ENCODE peak calls at places on chromosome 7, in six cellular contexts. U, A, F, N, D and R are unnamed samples.
A peak's percentile ranks its signal among the peaks of the same experiment; 100 is the strongest.

GRCh38 chr7:125147047-125147446 is 217.4 kb upstream of the POT1 start:
- DNase-seq in F (no peak), U (no peak), N (no peak), A (no peak), D (no peak), R (no peak)

GRCh38 chr7:148962823-148963582 is 65.3 kb downstream of the PDIA4 start:
- DNase-seq in F (peak; percentile 35), U (peak; percentile 80), A (peak; percentile 70), D (peak; percentile 43), N (peak; percentile 74), R (peak; percentile 51)

GRCh38 chr7:122803323-122803722 is 82.9 kb downstream of the CADPS2 start:
- DNase-seq in A (peak; percentile 61), N (no peak), U (peak; percentile 35), F (no peak), D (no peak), R (no peak)

GRCh38 chr7:147523056-147523455 is 1067.5 kb upstream of the C7orf33 start:
- DNase-seq in D (no peak), F (no peak), N (peak; percentile 29), A (no peak), U (no peak), R (no peak)

GRCh38 chr7:151795168-151795754 is 81.7 kb downstream of the PRKAG2 start:
- DNase-seq in U (no peak), F (peak; percentile 80), A (peak; percentile 18), N (peak; percentile 52), D (peak; percentile 28), R (no peak)

GRCh38 chr7:47588704-47589225 is 6.9 kb upstream of the TNS3 start:
- DNase-seq in D (no peak), F (no peak), A (no peak), N (no peak), U (no peak), R (no peak)

GRCh38 chr7:135718794-135719436 is 9.1 kb downstream of the SLC13A4 start:
- DNase-seq in N (no peak), F (no peak), A (no peak), U (peak; percentile 35), D (no peak), R (no peak)

GRCh38 chr7:104943502-104944343 is 70.3 kb upstream of the KMT2E start:
- DNase-seq in F (peak; percentile 40), D (peak; percentile 61), A (peak; percentile 52), U (no peak), N (peak; percentile 30), R (peak; percentile 56)

GRCh38 chr7:127440206-127440605 is 47.7 kb upstream of the ZNF800 start:
- DNase-seq in D (no peak), A (no peak), F (no peak), U (no peak), N (no peak), R (no peak)

GRCh38 chr7:21140622-21141021 is 287.3 kb upstream of the SP4 start:
- DNase-seq in A (no peak), N (no peak), U (no peak), D (no peak), F (no peak), R (no peak)

GRCh38 chr7:3095046-3095445 is 51.4 kb upstream of the CARD11 start:
- DNase-seq in F (peak; percentile 15), A (no peak), N (no peak), D (peak; percentile 19), U (no peak), R (no peak)

GRCh38 chr7:144885453-144885852 is 49.6 kb upstream of the TPK1 start:
- DNase-seq in D (no peak), F (no peak), A (no peak), N (no peak), U (no peak), R (no peak)

GRCh38 chr7:135939268-135939667 is 37.9 kb downstream of the MTPN start:
- DNase-seq in A (no peak), F (no peak), U (no peak), D (no peak), N (no peak), R (no peak)

GRCh38 chr7:103540986-103541385 is 95.0 kb upstream of the SLC26A5 start:
- DNase-seq in D (no peak), N (peak; percentile 36), U (no peak), A (no peak), F (no peak), R (no peak)

GRCh38 chr7:128203047-128203491 is 38.0 kb upstream of the LEP start:
- DNase-seq in D (no peak), U (no peak), F (no peak), A (no peak), N (peak; percentile 66), R (no peak)

GRCh38 chr7:34425631-34426384 is 232.2 kb upstream of the NPSR1 start:
- DNase-seq in A (no peak), F (no peak), U (no peak), N (no peak), D (no peak), R (no peak)

GRCh38 chr7:360454-361100 is 70.6 kb downstream of the FOXL3 start:
- DNase-seq in A (no peak), F (no peak), N (no peak), U (no peak), D (no peak), R (no peak)

GRCh38 chr7:93115796-93116195 is 2.0 kb downstream of the SAMD9 start:
- DNase-seq in U (no peak), F (no peak), N (peak; percentile 81), D (no peak), A (peak; percentile 69), R (no peak)

GRCh38 chr7:3005257-3005656 is 38.4 kb downstream of the CARD11 start:
- DNase-seq in N (no peak), D (no peak), F (no peak), U (no peak), A (peak; percentile 12), R (no peak)

GRCh38 chr7:66693331-66693730 is 47.2 kb upstream of the RABGEF1 start:
- DNase-seq in D (no peak), F (no peak), N (peak; percentile 35), U (no peak), A (no peak), R (no peak)

GRCh38 chr7:51121945-51122425 is 194.6 kb downstream of the COBL start:
- DNase-seq in A (no peak), U (no peak), F (no peak), N (no peak), D (no peak), R (no peak)

GRCh38 chr7:112182749-112183148 is 23.4 kb downstream of the DOCK4 start:
- DNase-seq in D (no peak), U (no peak), N (peak; percentile 25), A (no peak), F (no peak), R (no peak)

GRCh38 chr7:141754939-141755338 is 9.0 kb upstream of the TAS2R3 start:
- DNase-seq in A (peak; percentile 16), D (no peak), F (no peak), N (no peak), U (peak; percentile 73), R (no peak)

GRCh38 chr7:42702647-42703046 is 209.2 kb downstream of the C7orf25 start:
- DNase-seq in D (no peak), F (no peak), A (no peak), U (no peak), N (no peak), R (no peak)

GRCh38 chr7:140403878-140404564 is at the start of gene RAB19:
- DNase-seq in F (peak; percentile 15), D (peak; percentile 31), N (no peak), A (no peak), U (no peak), R (no peak)

GRCh38 chr7:2112261-2113203 is 120.2 kb downstream of the MAD1L1 start:
- DNase-seq in U (no peak), F (no peak), A (no peak), N (no peak), D (no peak), R (no peak)

GRCh38 chr7:92647652-92648051 is 57.5 kb upstream of the FAM133B start:
- DNase-seq in U (peak; percentile 15), F (no peak), A (no peak), D (no peak), N (no peak), R (no peak)

GRCh38 chr7:36153571-36154097 is 580 bp downstream of the EEPD1 start:
- DNase-seq in U (peak; percentile 41), A (no peak), N (peak; percentile 76), F (no peak), D (peak; percentile 14), R (no peak)

GRCh38 chr7:116802144-116802747 is 60.1 kb upstream of the CAPZA2 start:
- DNase-seq in U (no peak), A (peak; percentile 68), N (no peak), F (no peak), D (no peak), R (no peak)

GRCh38 chr7:36441344-36442022 is 51.8 kb downstream of the ANLN start:
- DNase-seq in D (no peak), N (peak; percentile 49), U (peak; percentile 81), A (no peak), F (no peak), R (no peak)

GRCh38 chr7:77351539-77352004 is 64.6 kb downstream of the GSAP start:
- DNase-seq in N (no peak), U (peak; percentile 5), F (peak; percentile 19), D (peak; percentile 30), A (no peak), R (peak; percentile 76)

GRCh38 chr7:137078781-137079180 is 210.3 kb downstream of the CHRM2 start:
- DNase-seq in A (no peak), U (no peak), N (no peak), F (no peak), D (no peak), R (no peak)

GRCh38 chr7:50962962-50963374 is 180.3 kb upstream of the GRB10 start:
- DNase-seq in N (peak; percentile 90), U (no peak), A (peak; percentile 40), F (no peak), D (no peak), R (peak; percentile 37)

GRCh38 chr7:23356726-23357125 is 57.6 kb downstream of the MALSU1 start:
- DNase-seq in U (no peak), F (no peak), A (peak; percentile 81), N (no peak), D (no peak), R (no peak)

GRCh38 chr7:144027070-144027469 is 21.7 kb upstream of the OR2A5 start:
- DNase-seq in F (no peak), A (peak; percentile 55), U (no peak), D (no peak), N (no peak), R (no peak)

GRCh38 chr7:101589052-101589451 is 40.0 kb downstream of the MYL10 start:
- DNase-seq in F (no peak), A (no peak), U (no peak), N (no peak), D (no peak), R (no peak)

GRCh38 chr7:121000091-121000983 is 11.8 kb downstream of the CPED1 start:
- DNase-seq in U (no peak), A (peak; percentile 86), F (no peak), D (no peak), N (no peak), R (no peak)